ENCODE peak calls at places on chromosomes 2 and 18, in ten cellular contexts. I, E, G, V, Z, F, W, D, J and M are unnamed samples.

GRCh38 chr2:159454185-159454584 is 162.2 kb downstream of the BAZ2B start:
- DNase-seq in I (peak), E (no peak), G (no peak), V (peak), Z (no peak), F (no peak), W (no peak), D (no peak), J (peak), M (peak)

GRCh38 chr2:27320958-27321543 is 1.8 kb downstream of the MPV17 start:
- DNase-seq in I (peak), E (no peak), G (peak), V (peak), Z (peak), F (peak), W (peak), D (peak), J (peak), M (peak)

GRCh38 chr2:28590496-28591301 is 94.8 kb downstream of the PLB1 start:
- DNase-seq in I (no peak), E (no peak), G (no peak), V (no peak), Z (peak), F (no peak), W (no peak), D (no peak), J (no peak), M (no peak)

GRCh38 chr2:147100406-147101035 is 744.3 kb upstream of the ACVR2A start:
- DNase-seq in I (no peak), E (no peak), G (no peak), V (no peak), Z (no peak), F (no peak), W (no peak), D (peak), J (peak), M (peak)

GRCh38 chr2:46650556-46651001 is 171.2 kb downstream of the TMEM247 start:
- DNase-seq in I (peak), E (peak), G (peak), V (peak), Z (peak), F (peak), W (peak), D (peak), J (peak), M (peak)

GRCh38 chr18:12777543-12777942 is 74.7 kb downstream of the PSMG2 start:
- DNase-seq in I (no peak), E (no peak), G (no peak), V (no peak), Z (no peak), F (no peak), W (no peak), D (no peak), J (no peak), M (no peak)

GRCh38 chr2:238100049-238100820 is at the start of gene ESPNL:
- DNase-seq in I (no peak), E (no peak), G (peak), V (no peak), Z (no peak), F (peak), W (no peak), D (no peak), J (no peak), M (no peak)

GRCh38 chr2:72291059-72291458 is 143.4 kb upstream of the CYP26B1 start:
- DNase-seq in I (no peak), E (no peak), G (no peak), V (no peak), Z (no peak), F (no peak), W (no peak), D (no peak), J (peak), M (peak)

GRCh38 chr2:24489465-24489864 is 1.6 kb upstream of the NCOA1 start:
- DNase-seq in I (no peak), E (no peak), G (no peak), V (no peak), Z (no peak), F (peak), W (peak), D (no peak), J (no peak), M (no peak)

GRCh38 chr2:74278176-74278575 is 65.0 kb downstream of the SLC4A5 start:
- DNase-seq in I (no peak), E (no peak), G (no peak), V (no peak), Z (no peak), F (no peak), W (peak), D (no peak), J (no peak), M (no peak)

GRCh38 chr2:46601328-46601963 is 122.1 kb downstream of the TMEM247 start:
- DNase-seq in I (no peak), E (peak), G (no peak), V (no peak), Z (no peak), F (no peak), W (no peak), D (no peak), J (peak), M (peak)

GRCh38 chr2:26540977-26541376 is 63.1 kb upstream of the OTOF start:
- DNase-seq in I (no peak), E (no peak), G (no peak), V (no peak), Z (no peak), F (peak), W (no peak), D (no peak), J (no peak), M (no peak)

GRCh38 chr2:6823111-6823510 is 42.6 kb downstream of the CMPK2 start:
- DNase-seq in I (no peak), E (no peak), G (no peak), V (no peak), Z (no peak), F (no peak), W (no peak), D (no peak), J (peak), M (peak)

GRCh38 chr2:224569654-224570053 is 15.5 kb downstream of the CUL3 start:
- DNase-seq in I (no peak), E (no peak), G (no peak), V (no peak), Z (no peak), F (no peak), W (no peak), D (no peak), J (no peak), M (no peak)

GRCh38 chr2:237575869-237576862 is 9.8 kb downstream of the PRLH start:
- DNase-seq in I (no peak), E (no peak), G (no peak), V (no peak), Z (no peak), F (no peak), W (no peak), D (no peak), J (no peak), M (no peak)

GRCh38 chr18:22935431-22935830 is 2.3 kb downstream of the RBBP8 start:
- DNase-seq in I (no peak), E (no peak), G (no peak), V (no peak), Z (peak), F (no peak), W (no peak), D (no peak), J (peak), M (no peak)

GRCh38 chr18:45330170-45330594 is 285.1 kb upstream of the SLC14A2 start:
- DNase-seq in I (no peak), E (no peak), G (no peak), V (no peak), Z (no peak), F (no peak), W (no peak), D (no peak), J (no peak), M (peak)

GRCh38 chr2:183383854-183384253 is 259.6 kb downstream of the NUP35 start:
- DNase-seq in I (no peak), E (no peak), G (no peak), V (no peak), Z (no peak), F (no peak), W (no peak), D (no peak), J (no peak), M (no peak)

GRCh38 chr2:42835577-42836371 is 43.4 kb upstream of the HAAO start:
- DNase-seq in I (peak), E (no peak), G (peak), V (no peak), Z (no peak), F (no peak), W (no peak), D (peak), J (peak), M (peak)

GRCh38 chr18:76475450-76476203 is 19.4 kb downstream of the ZNF516 start:
- DNase-seq in I (no peak), E (no peak), G (no peak), V (no peak), Z (no peak), F (no peak), W (no peak), D (no peak), J (no peak), M (no peak)

GRCh38 chr2:12931211-12931844 is 214.6 kb downstream of the TRIB2 start:
- DNase-seq in I (no peak), E (peak), G (no peak), V (peak), Z (peak), F (no peak), W (no peak), D (no peak), J (peak), M (peak)

GRCh38 chr2:10668402-10669012 is 21.3 kb downstream of the NOL10 start:
- DNase-seq in I (peak), E (peak), G (no peak), V (peak), Z (peak), F (no peak), W (peak), D (no peak), J (peak), M (peak)

GRCh38 chr2:36562245-36562644 is 35.7 kb downstream of the FEZ2 start:
- DNase-seq in I (peak), E (no peak), G (no peak), V (no peak), Z (no peak), F (no peak), W (no peak), D (no peak), J (peak), M (peak)

GRCh38 chr18:73331212-73331772 is 463.5 kb upstream of the NETO1 start:
- DNase-seq in I (no peak), E (no peak), G (no peak), V (no peak), Z (peak), F (peak), W (no peak), D (no peak), J (no peak), M (no peak)

GRCh38 chr2:240840435-240841060 is 20.5 kb upstream of the KIF1A start:
- DNase-seq in I (no peak), E (peak), G (no peak), V (peak), Z (peak), F (peak), W (peak), D (peak), J (peak), M (peak)

GRCh38 chr2:62705859-62706720 is 577 bp downstream of the EHBP1 start:
- DNase-seq in I (no peak), E (no peak), G (peak), V (no peak), Z (peak), F (peak), W (peak), D (peak), J (peak), M (peak)

GRCh38 chr2:85851253-85851955 is 37.4 kb downstream of the ST3GAL5 start:
- DNase-seq in I (no peak), E (no peak), G (peak), V (no peak), Z (no peak), F (no peak), W (no peak), D (no peak), J (no peak), M (peak)

GRCh38 chr18:31723998-31724711 is 36.5 kb downstream of the SLC25A52 start:
- DNase-seq in I (no peak), E (peak), G (no peak), V (no peak), Z (no peak), F (no peak), W (no peak), D (no peak), J (peak), M (peak)

GRCh38 chr18:32287249-32287648 is 97.4 kb downstream of the MEP1B start:
- DNase-seq in I (no peak), E (no peak), G (no peak), V (no peak), Z (no peak), F (no peak), W (no peak), D (no peak), J (no peak), M (peak)

GRCh38 chr2:178912416-178913056 is 105.3 kb upstream of the TTN start:
- DNase-seq in I (no peak), E (no peak), G (no peak), V (no peak), Z (no peak), F (no peak), W (no peak), D (no peak), J (peak), M (peak)

GRCh38 chr2:170144758-170145157 is 33.2 kb upstream of the MYO3B start:
- DNase-seq in I (no peak), E (no peak), G (no peak), V (no peak), Z (no peak), F (no peak), W (no peak), D (no peak), J (no peak), M (no peak)

GRCh38 chr2:61905372-61906186 is at the start of gene COMMD1:
- DNase-seq in I (no peak), E (peak), G (peak), V (no peak), Z (peak), F (peak), W (peak), D (peak), J (peak), M (peak)

GRCh38 chr2:140586379-140586778 is 1544.4 kb downstream of the LRP1B start:
- DNase-seq in I (no peak), E (peak), G (no peak), V (peak), Z (peak), F (peak), W (peak), D (no peak), J (peak), M (peak)

GRCh38 chr18:48675330-48675761 is 136.5 kb downstream of the CTIF start:
- DNase-seq in I (peak), E (peak), G (peak), V (peak), Z (peak), F (peak), W (peak), D (peak), J (peak), M (peak)

GRCh38 chr2:36618381-36618780 is 20.4 kb upstream of the FEZ2 start:
- DNase-seq in I (no peak), E (peak), G (no peak), V (peak), Z (peak), F (peak), W (peak), D (peak), J (peak), M (peak)

GRCh38 chr2:229780856-229781773 is 66.8 kb upstream of the DNER start:
- DNase-seq in I (no peak), E (peak), G (no peak), V (peak), Z (peak), F (peak), W (no peak), D (peak), J (peak), M (peak)

GRCh38 chr2:230905448-230906430 is 19.3 kb downstream of the GPR55 start:
- DNase-seq in I (no peak), E (no peak), G (peak), V (no peak), Z (peak), F (peak), W (peak), D (no peak), J (no peak), M (peak)

GRCh38 chr2:55550368-55551102 is 31.0 kb downstream of the CFAP36 start:
- DNase-seq in I (no peak), E (no peak), G (no peak), V (no peak), Z (no peak), F (no peak), W (no peak), D (no peak), J (peak), M (peak)

GRCh38 chr2:232435805-232436204 is 20.1 kb upstream of the ALPI start:
- DNase-seq in I (no peak), E (no peak), G (no peak), V (no peak), Z (no peak), F (peak), W (no peak), D (no peak), J (no peak), M (no peak)

DNA sequence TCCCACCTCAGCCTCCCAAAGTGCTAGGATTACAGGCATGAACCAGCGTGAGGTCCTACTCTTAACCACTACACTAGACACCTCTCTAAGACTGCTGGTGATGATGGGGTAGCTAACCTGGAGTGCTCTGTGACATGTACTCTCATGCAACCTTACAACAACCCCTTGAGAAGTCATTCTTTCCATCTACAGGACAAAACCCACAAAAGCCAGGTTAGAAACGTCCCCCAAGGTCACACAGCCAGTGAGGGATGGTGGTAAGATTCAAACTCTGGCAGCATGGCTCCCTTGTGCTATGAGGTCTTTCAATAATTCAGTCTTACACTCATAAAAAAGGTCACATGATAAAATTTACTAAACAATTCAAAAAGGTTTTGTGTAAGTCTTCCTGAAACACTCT is 94.8 kb upstream of the SERTAD2 start:
- DNase-seq in I (no peak), E (no peak), G (no peak), V (no peak), Z (no peak), F (no peak), W (no peak), D (no peak), J (no peak), M (no peak)
- TF ChIP-seq CTCF in I (no peak), E (no peak), G (no peak), V (no peak), Z (no peak), F (no peak), W (no peak), D (no peak), J (no peak), M (no peak)

GRCh38 chr2:135893374-135893794 is 17.1 kb upstream of the MCM6 start:
- DNase-seq in I (no peak), E (no peak), G (no peak), V (no peak), Z (no peak), F (no peak), W (no peak), D (no peak), J (no peak), M (no peak)
- TF ChIP-seq CTCF in I (no peak), E (no peak), G (no peak), V (no peak), Z (no peak), F (no peak), W (no peak), D (no peak), J (no peak), M (no peak)

GRCh38 chr2:15058015-15058414 is 425.5 kb downstream of the LRATD1 start:
- DNase-seq in I (no peak), E (peak), G (no peak), V (no peak), Z (peak), F (peak), W (no peak), D (no peak), J (no peak), M (peak)
- TF ChIP-seq CTCF in I (peak), E (peak), G (no peak), V (peak), Z (peak), F (peak), W (no peak), D (peak), J (no peak), M (peak)

DNA sequence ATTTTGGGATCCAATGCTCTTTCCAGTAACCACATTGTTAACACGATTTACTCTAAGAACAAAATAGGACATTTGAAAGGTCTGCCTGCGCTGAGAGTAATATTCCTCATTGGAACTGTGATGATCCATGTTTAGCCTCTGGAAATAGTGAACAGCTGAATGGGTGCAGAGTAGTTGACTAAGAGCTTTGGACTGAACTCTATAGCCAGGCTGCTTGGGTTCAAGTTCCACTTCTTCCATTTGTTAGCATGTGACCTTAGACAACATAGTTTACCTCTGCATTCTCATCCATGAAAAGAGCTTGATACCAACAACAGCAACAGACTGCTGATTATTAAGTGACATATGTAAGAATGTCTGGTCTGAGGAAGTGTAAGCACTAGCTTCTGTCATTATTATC is 128.3 kb upstream of the MMADHC start:
- DNase-seq in I (no peak), E (no peak), G (no peak), V (no peak), Z (no peak), F (no peak), W (no peak), D (no peak), J (no peak), M (no peak)
- TF ChIP-seq CTCF in I (no peak), E (no peak), G (no peak), V (no peak), Z (no peak), F (no peak), W (no peak), D (no peak), J (no peak), M (no peak)

GRCh38 chr2:67880291-67880761 is 182.5 kb downstream of the C1D start:
- DNase-seq in I (peak), E (no peak), G (no peak), V (no peak), Z (peak), F (peak), W (no peak), D (no peak), J (no peak), M (peak)

GRCh38 chr2:67876176-67876575 is 186.6 kb downstream of the C1D start:
- DNase-seq in I (peak), E (no peak), G (no peak), V (no peak), Z (no peak), F (no peak), W (no peak), D (no peak), J (no peak), M (peak)

GRCh38 chr2:67877281-67877680 is 185.5 kb downstream of the C1D start:
- DNase-seq in I (no peak), E (no peak), G (no peak), V (no peak), Z (peak), F (no peak), W (no peak), D (no peak), J (no peak), M (no peak)

GRCh38 chr2:67878743-67879142 is 184.1 kb downstream of the C1D start:
- DNase-seq in I (no peak), E (no peak), G (no peak), V (no peak), Z (no peak), F (no peak), W (no peak), D (no peak), J (no peak), M (no peak)

DNA sequence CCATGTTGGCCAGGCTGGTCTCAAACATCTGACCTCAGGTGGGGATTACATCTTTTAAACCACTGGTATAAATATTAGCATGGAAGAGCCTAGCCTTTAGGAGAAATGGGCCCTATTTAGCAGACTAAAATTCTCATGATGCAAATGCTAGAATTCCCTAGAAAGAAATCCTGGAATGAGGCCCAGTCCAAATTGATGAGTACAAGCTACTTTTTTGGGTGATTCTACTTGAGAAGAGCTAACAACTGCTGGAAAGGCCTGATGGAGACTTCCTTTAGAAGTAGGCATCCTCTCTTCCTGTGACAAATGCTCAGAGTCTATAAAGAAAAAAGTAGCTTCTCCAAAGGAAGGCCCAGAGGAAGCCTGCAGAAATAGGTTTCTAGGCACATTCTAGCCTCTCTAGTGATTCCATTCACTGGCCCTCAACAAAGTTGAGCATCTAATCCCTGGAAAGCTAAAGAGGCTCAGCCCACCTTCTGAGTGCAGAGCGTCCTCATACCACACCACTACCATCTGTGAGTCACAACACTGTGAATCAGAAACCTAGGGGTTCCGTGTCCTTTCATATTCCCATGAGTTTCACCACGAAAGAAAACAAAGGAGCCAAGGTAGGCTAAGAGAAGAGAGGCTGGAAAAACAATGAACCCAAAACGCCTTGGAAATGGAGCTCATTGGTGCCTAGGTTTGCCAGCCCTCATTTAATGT is 183.1 kb downstream of the C1D start:
- DNase-seq in I (peak), E (no peak), G (no peak), V (no peak), Z (no peak), F (no peak), W (no peak), D (no peak), J (peak), M (peak)
- TF ChIP-seq CTCF in I (no peak), E (no peak), G (no peak), V (no peak), Z (no peak), F (no peak), W (no peak), D (no peak), J (no peak), M (no peak)